ENCODE peak calls at places on chromosomes 7 and 10, in four cellular contexts. G is HT-29; F is NK-92 treated with Interleukin-12 subunit alpha and Interleukin-12 subunit beta, amount 100 ng/mL, for 24 hours; C is putamen. O is an unnamed sample.

GRCh38 chr10:100115011-100115770 is 33.5 kb upstream of the CPN1 start:
- DNase-seq in G (no peak), F (no peak), C (no peak), O (no peak)

GRCh38 chr10:63766766-63767505 is 245.7 kb downstream of the REEP3 start:
- DNase-seq in G (no peak), C (peak), F (no peak), O (no peak)

GRCh38 chr7:20359397-20359963 is 28.8 kb downstream of the ITGB8 start:
- DNase-seq in C (no peak), G (no peak), F (no peak), O (no peak)

GRCh38 chr7:17005277-17005676 is 123.5 kb upstream of the AGR3 start:
- DNase-seq in C (no peak), F (no peak), G (peak), O (no peak)

GRCh38 chr10:71333154-71333887 is 14.3 kb downstream of the SLC29A3 start:
- DNase-seq in C (no peak), F (no peak), G (no peak), O (no peak)

GRCh38 chr7:46972205-46972604 is 609.7 kb downstream of the TNS3 start:
- DNase-seq in C (no peak), G (peak), F (no peak), O (no peak)

GRCh38 chr10:6753644-6754043 is 173.6 kb upstream of the PRKCQ start:
- DNase-seq in G (no peak), F (no peak), C (no peak), O (no peak)

GRCh38 chr10:91162050-91162494 is 58.4 kb upstream of the PCGF5 start:
- DNase-seq in F (peak), C (peak), G (no peak), O (no peak)

GRCh38 chr7:130845581-130846085 is 111.6 kb upstream of the KLF14 start:
- DNase-seq in F (no peak), G (no peak), C (no peak), O (no peak)

GRCh38 chr10:3969876-3970666 is 185.1 kb upstream of the KLF6 start:
- DNase-seq in C (no peak), G (peak), F (no peak), O (no peak)

GRCh38 chr7:17626215-17626614 is 314.1 kb downstream of the SNX13 start:
- DNase-seq in G (peak), F (no peak), C (no peak), O (no peak)

GRCh38 chr10:11776080-11776479 is 33.9 kb downstream of the ECHDC3 start:
- DNase-seq in G (no peak), F (no peak), C (no peak), O (no peak)

GRCh38 chr7:32074787-32075570 is 4.8 kb upstream of the PDE1C start:
- DNase-seq in F (no peak), C (peak), G (no peak), O (no peak)

GRCh38 chr7:47480576-47481538 is 101.1 kb downstream of the TNS3 start:
- DNase-seq in F (no peak), C (no peak), G (no peak), O (no peak)

GRCh38 chr10:96695366-96695765 is 24.9 kb downstream of the PIK3AP1 start:
- DNase-seq in G (no peak), C (no peak), F (no peak), O (no peak)

GRCh38 chr10:87093461-87094372 is 926 bp downstream of the GLUD1 start:
- DNase-seq in F (peak), C (peak), G (peak), O (peak)

GRCh38 chr7:77831481-77831880 is 32.9 kb downstream of the PHTF2 start:
- DNase-seq in G (no peak), F (no peak), C (no peak), O (peak)

GRCh38 chr10:69789164-69789576 is 12.5 kb upstream of the COL13A1 start:
- DNase-seq in F (no peak), C (no peak), G (no peak), O (no peak)

GRCh38 chr7:131497454-131497853 is 59.0 kb downstream of the PODXL start:
- DNase-seq in C (no peak), F (no peak), G (no peak), O (no peak)

GRCh38 chr7:137546009-137546408 is 202.5 kb upstream of the PTN start:
- DNase-seq in C (no peak), F (no peak), G (no peak), O (no peak)

GRCh38 chr10:86413046-86413728 is 46.6 kb upstream of the GRID1 start:
- DNase-seq in G (no peak), F (no peak), C (peak), O (no peak)

GRCh38 chr10:35336921-35337741 is 822 bp downstream of the CCNY start:
- DNase-seq in F (no peak), G (peak), C (no peak), O (peak)

GRCh38 chr7:91327341-91327740 is 63.1 kb downstream of the FZD1 start:
- DNase-seq in G (no peak), C (no peak), F (no peak), O (no peak)

GRCh38 chr7:47809387-47809786 is 138.9 kb downstream of the PKD1L1 start:
- DNase-seq in G (no peak), C (no peak), F (no peak), O (no peak)

GRCh38 chr7:17368856-17369520 is 70.5 kb downstream of the AHR start:
- DNase-seq in G (no peak), C (no peak), F (no peak), O (no peak)

GRCh38 chr10:98253499-98253898 is 14.5 kb downstream of the LOXL4 start:
- DNase-seq in G (no peak), F (no peak), C (no peak), O (no peak)

GRCh38 chr10:5559642-5560141 is 34.9 kb downstream of the CALML3 start:
- DNase-seq in C (no peak), G (no peak), F (no peak), O (no peak)

GRCh38 chr7:143372070-143372469 is 9.1 kb upstream of the ZYX start:
- DNase-seq in G (peak), F (no peak), C (peak), O (peak)

GRCh38 chr7:23234569-23235296 is 11.8 kb upstream of the GPNMB start:
- DNase-seq in G (no peak), C (no peak), F (no peak), O (no peak)

GRCh38 chr7:71710442-71710841 is 578.5 kb downstream of the GALNT17 start:
- DNase-seq in F (no peak), G (no peak), C (no peak), O (no peak)

GRCh38 chr10:110311357-110311949 is 6.7 kb upstream of the SMNDC1 start:
- DNase-seq in C (peak), F (peak), G (peak), O (peak)

O was measured in stimulated activated naive CD4-positive, alpha-beta T cell treated with Interleukin-2 at 50 U/mL for 16 hours.